ENCODE peak calls at places on chromosomes 3 and 15, in seven cellular contexts. X is HCT116; P is stromal cell of bone marrow; V is stimulated activated CD4-positive, alpha-beta T cell treated with anti-CD3 and anti-CD28 coated beads, TNF-alpha, amount 100 ng/mL, for 4 hours; I is CD8-positive, alpha-beta memory T cell; O is kidney glomerular epithelial cell; D is activated T-cell treated with anti-CD3 and anti-CD28 coated beads, Interleukin-2, amount 50 U/mL, for 4 hours. Y is an unnamed sample.

GRCh38 chr3:171614318-171614967 is 154.2 kb upstream of the TNIK start:
- DNase-seq in X (no peak), P (no peak), V (no peak), I (no peak), O (peak), D (no peak), Y (no peak)

GRCh38 chr3:5213574-5213966 is 26.1 kb downstream of the EDEM1 start:
- DNase-seq in X (no peak), P (no peak), V (no peak), I (no peak), O (no peak), D (no peak), Y (no peak)

GRCh38 chr15:82263350-82263749 is 732 bp downstream of the SAXO2 start:
- DNase-seq in X (no peak), P (no peak), V (no peak), I (no peak), O (peak), D (no peak), Y (no peak)

GRCh38 chr3:127483902-127484591 is 106.5 kb downstream of the TPRA1 start:
- DNase-seq in X (no peak), P (no peak), V (no peak), I (no peak), O (no peak), D (no peak), Y (no peak)

GRCh38 chr3:18507333-18507732 is 82.2 kb upstream of the SATB1 start:
- DNase-seq in X (no peak), P (no peak), V (no peak), I (no peak), O (no peak), D (no peak), Y (no peak)

GRCh38 chr15:40702077-40702476 is 7.1 kb downstream of the RAD51 start:
- DNase-seq in X (no peak), P (no peak), V (no peak), I (no peak), O (no peak), D (no peak), Y (no peak)

GRCh38 chr3:99842826-99843589 is 25.3 kb downstream of the CMSS1 start:
- DNase-seq in X (peak), P (peak), V (no peak), I (no peak), O (peak), D (no peak), Y (no peak)

GRCh38 chr3:56725175-56725574 is 42.1 kb upstream of the TASOR start:
- DNase-seq in X (no peak), P (peak), V (peak), I (peak), O (no peak), D (peak), Y (no peak)

GRCh38 chr15:86611392-86612040 is 531.8 kb downstream of the AGBL1 start:
- DNase-seq in X (no peak), P (peak), V (peak), I (peak), O (no peak), D (peak), Y (no peak)

GRCh38 chr15:29870495-29871151 is 48.4 kb upstream of the TJP1 start:
- DNase-seq in X (no peak), P (no peak), V (no peak), I (no peak), O (no peak), D (no peak), Y (no peak)

GRCh38 chr3:111729087-111729846 is 129.8 kb upstream of the PHLDB2 start:
- DNase-seq in X (no peak), P (peak), V (no peak), I (no peak), O (no peak), D (no peak), Y (peak)

GRCh38 chr3:37847689-37848088 is 14.0 kb upstream of the CTDSPL start:
- DNase-seq in X (no peak), P (no peak), V (no peak), I (no peak), O (no peak), D (no peak), Y (no peak)

Y was measured in AG04449.